ENCODE peak calls at places on chromosomes 4 and X, in eight cellular contexts. B, K, P, X, D, G, I and V are unnamed samples.

GRCh38 chr4:125003840-125004239 is 291.3 kb upstream of the ANKRD50 start:
- DNase-seq in G (no peak), B (no peak), K (no peak), I (no peak), X (no peak), P (no peak), D (no peak), V (no peak)

GRCh38 chr4:81255524-81255923 is 40.5 kb upstream of the PRKG2 start:
- DNase-seq in P (no peak), K (no peak), D (no peak), X (no peak), B (no peak), G (no peak), I (peak; percentile 93), V (no peak)

GRCh38 chr4:87622303-87622702 is 14.0 kb downstream of the DSPP start:
- DNase-seq in K (no peak), P (no peak), X (no peak), G (no peak), B (no peak), I (no peak), D (no peak), V (no peak)

GRCh38 chr4:188714907-188715306 is 575.7 kb downstream of the TRIML1 start:
- DNase-seq in I (peak; percentile 83), P (no peak), B (no peak), G (no peak), K (no peak), X (no peak), D (no peak), V (no peak)

GRCh38 chrX:30141966-30142365 is 73.4 kb upstream of the MAGEB2 start:
- DNase-seq in X (no peak), B (peak; percentile 33), D (no peak), K (no peak), I (peak; percentile 59), G (no peak), P (no peak), V (no peak)

GRCh38 chrX:39576081-39576701 is 521.6 kb downstream of the BCOR start:
- DNase-seq in B (no peak), X (peak; percentile 18), K (peak; percentile 66), P (no peak), D (no peak), I (no peak), G (no peak), V (no peak)

GRCh38 chr4:58665649-58666048 is 1555.5 kb upstream of the IGFBP7 start:
- DNase-seq in I (no peak), G (no peak), X (no peak), B (no peak), P (no peak), D (no peak), K (no peak), V (no peak)

GRCh38 chrX:112968351-112969133 is 127.9 kb upstream of the AMOT start:
- DNase-seq in I (no peak), G (no peak), P (no peak), X (no peak), K (no peak), B (no peak), D (no peak), V (no peak)

GRCh38 chr4:5661237-5661636 is 47.1 kb downstream of the EVC2 start:
- DNase-seq in X (no peak), D (no peak), K (no peak), P (no peak), G (no peak), I (no peak), B (no peak), V (no peak)

GRCh38 chr4:94758141-94758699 is 465 bp downstream of the BMPR1B start:
- DNase-seq in B (no peak), X (peak; percentile 46), D (peak; percentile 42), P (no peak), G (peak; percentile 60), I (no peak), K (peak; percentile 86), V (peak; percentile 59)

GRCh38 chr4:56790566-56791175 is 30.8 kb downstream of the SPINK2 start:
- DNase-seq in I (no peak), P (no peak), D (no peak), G (no peak), B (no peak), X (no peak), K (no peak), V (no peak)

GRCh38 chr4:79917246-79917645 is 155.8 kb downstream of the ANTXR2 start:
- DNase-seq in X (no peak), K (peak; percentile 57), G (no peak), D (no peak), I (peak; percentile 44), B (peak; percentile 41), P (no peak), V (no peak)

GRCh38 chrX:37993857-37994619 is 12.3 kb upstream of the SYTL5 start:
- DNase-seq in D (no peak), B (no peak), G (no peak), I (no peak), P (no peak), X (no peak), K (no peak), V (peak; percentile 73)

GRCh38 chrX:135737361-135738071 is 24.1 kb downstream of the CT45A1 start:
- DNase-seq in B (no peak), X (no peak), P (no peak), G (no peak), K (no peak), D (no peak), I (peak; percentile 1), V (no peak)

GRCh38 chrX:123217077-123217476 is 33.0 kb downstream of the GRIA3 start:
- DNase-seq in I (no peak), K (no peak), D (no peak), G (no peak), P (peak; percentile 2), X (peak; percentile 57), B (peak; percentile 21), V (no peak)

GRCh38 chr4:98618670-98619069 is 39.7 kb downstream of the TSPAN5 start:
- DNase-seq in K (no peak), D (no peak), G (no peak), I (no peak), X (no peak), P (no peak), B (no peak), V (no peak)

GRCh38 chr4:915595-915994 is 16.5 kb downstream of the GAK start:
- DNase-seq in G (peak; percentile 25), K (no peak), I (peak; percentile 31), B (no peak), P (no peak), X (peak; percentile 21), D (no peak), V (no peak)

GRCh38 chr4:60605651-60606354 is 594.3 kb upstream of the ADGRL3 start:
- DNase-seq in I (peak; percentile 73), P (no peak), G (no peak), B (no peak), D (no peak), K (no peak), X (no peak), V (no peak)

GRCh38 chr4:127309360-127310095 is 323.2 kb upstream of the INTU start:
- DNase-seq in I (peak; percentile 27), X (peak; percentile 32), P (no peak), B (no peak), K (no peak), D (no peak), G (no peak), V (no peak)

GRCh38 chr4:36712013-36712412 is 430.6 kb downstream of the DTHD1 start:
- DNase-seq in B (no peak), D (no peak), K (no peak), I (no peak), P (no peak), G (no peak), X (no peak), V (no peak)

GRCh38 chr4:107018336-107018735 is 17.8 kb downstream of the DKK2 start:
- DNase-seq in B (no peak), I (no peak), D (no peak), X (no peak), K (no peak), P (no peak), G (no peak), V (no peak)

GRCh38 chrX:115065304-115065703 is 47.9 kb upstream of the IL13RA2 start:
- DNase-seq in X (no peak), K (no peak), G (no peak), P (no peak), I (no peak), B (no peak), D (no peak), V (no peak)

GRCh38 chr4:870951-871350 is 45.0 kb upstream of the CPLX1 start:
- DNase-seq in I (no peak), P (no peak), G (no peak), K (no peak), D (no peak), X (no peak), B (no peak), V (no peak)

GRCh38 chrX:136899206-136899605 is 18.7 kb upstream of the RBMX start:
- DNase-seq in G (no peak), K (no peak), B (no peak), X (no peak), D (no peak), I (no peak), P (no peak), V (no peak)
- H3K4me1 ChIP-seq in G (no peaks in the 10 kb centered on the region), K (no peaks in the 10 kb centered on the region), B (peaks cover 32% of the 10 kb centered on the region), X (no peaks in the 10 kb centered on the region), D (no peaks in the 10 kb centered on the region), I (no peaks in the 10 kb centered on the region), P (no peaks in the 10 kb centered on the region), V (no peaks in the 10 kb centered on the region)

GRCh38 chr4:2713337-2713736 is 42.8 kb downstream of the TNIP2 start:
- DNase-seq in I (no peak), G (no peak), B (no peak), P (no peak), K (no peak), X (no peak), D (no peak), V (no peak)

GRCh38 chr4:2715426-2715825 is 40.7 kb downstream of the TNIP2 start:
- DNase-seq in G (no peak), X (no peak), I (no peak), D (no peak), B (no peak), P (no peak), K (no peak), V (no peak)

GRCh38 chr4:2712261-2712842 is 43.8 kb downstream of the TNIP2 start:
- DNase-seq in B (peak; percentile 35), X (no peak), G (no peak), K (no peak), D (no peak), I (no peak), P (no peak), V (no peak)

GRCh38 chr4:2714918-2715317 is 41.2 kb downstream of the TNIP2 start:
- DNase-seq in I (no peak), X (no peak), P (no peak), D (no peak), G (no peak), B (no peak), K (no peak), V (no peak)

GRCh38 chr4:2714071-2714770 is 41.9 kb downstream of the TNIP2 start:
- DNase-seq in D (no peak), P (no peak), I (peak; percentile 71), G (no peak), K (peak; percentile 80), B (no peak), X (no peak), V (no peak)
- H3K36me3 ChIP-seq in D (peaks cover 4% of the 10 kb centered on the region), P (no peaks in the 10 kb centered on the region), I (peaks cover 22% of the 10 kb centered on the region), G (no peaks in the 10 kb centered on the region), K (peaks cover 41% of the 10 kb centered on the region), B (peaks cover 50% of the 10 kb centered on the region), X (peaks cover 28% of the 10 kb centered on the region), V (peaks cover 41% of the 10 kb centered on the region)

GRCh38 chrX:20438871-20439526 is 172.3 kb upstream of the RPS6KA3 start:
- DNase-seq in X (no peak), D (no peak), P (no peak), G (no peak), I (no peak), K (peak; percentile 11), B (no peak), V (no peak)
- H3K4me1 ChIP-seq in X (no peaks in the 10 kb centered on the region), D (no peaks in the 10 kb centered on the region), P (no peaks in the 10 kb centered on the region), G (no peaks in the 10 kb centered on the region), I (no peaks in the 10 kb centered on the region), K (no peaks in the 10 kb centered on the region), B (no peaks in the 10 kb centered on the region), V (no peaks in the 10 kb centered on the region)

GRCh38 chr4:2673157-2673556 is 83.0 kb downstream of the TNIP2 start:
- DNase-seq in D (no peak), X (no peak), I (no peak), K (no peak), P (no peak), G (no peak), B (peak; percentile 49), V (no peak)
- H3K36me3 ChIP-seq in D (peaks cover 8% of the 10 kb centered on the region), X (peaks cover 60% of the 10 kb centered on the region), I (peaks cover 35% of the 10 kb centered on the region), K (peaks cover 65% of the 10 kb centered on the region), P (no peaks in the 10 kb centered on the region), G (peaks cover 11% of the 10 kb centered on the region), B (peaks cover 70% of the 10 kb centered on the region), V (peaks cover 56% of the 10 kb centered on the region)